ENCODE peak calls at places on chromosomes 12 and 14, in six cellular contexts. One of them, this sample, is unnamed. For H3K27me3, the result is how much of the 10 kb centered on the place peaks cover.

GRCh38 chr12:92065018-92065499 is 80.6 kb downstream of the BTG1 start:
- DNase-seq in HCT116: no peak
- DNase-seq in breast epithelium: no peak
- DNase-seq in H1: no peak
- DNase-seq in esophagus muscularis mucosa: no peak
- DNase-seq in spleen: no peak
- DNase-seq in this sample: peak

GRCh38 chr14:66043921-66044320 is 442.2 kb upstream of the CCDC196 start:
- DNase-seq in HCT116: no peak
- DNase-seq in breast epithelium: no peak
- DNase-seq in H1: no peak
- DNase-seq in esophagus muscularis mucosa: no peak
- DNase-seq in spleen: no peak
- DNase-seq in this sample: no peak

GRCh38 chr14:79986251-79986650 is 225.1 kb downstream of the DIO2 start:
- DNase-seq in HCT116: no peak
- DNase-seq in breast epithelium: no peak
- DNase-seq in H1: no peak
- DNase-seq in esophagus muscularis mucosa: no peak
- DNase-seq in spleen: no peak
- DNase-seq in this sample: no peak

GRCh38 chr14:20614038-20614840 is 23.1 kb upstream of the RNASE12 start:
- DNase-seq in HCT116: no peak
- DNase-seq in breast epithelium: no peak
- DNase-seq in H1: no peak
- DNase-seq in esophagus muscularis mucosa: no peak
- DNase-seq in spleen: no peak
- DNase-seq in this sample: no peak

GRCh38 chr12:90808568-90808967 is 146.4 kb downstream of the CCER1 start:
- DNase-seq in HCT116: no peak
- DNase-seq in breast epithelium: no peak
- DNase-seq in H1: no peak
- DNase-seq in esophagus muscularis mucosa: no peak
- DNase-seq in spleen: no peak
- DNase-seq in this sample: no peak

GRCh38 chr12:93484315-93484981 is 17.1 kb downstream of the MRPL42 start:
- DNase-seq in HCT116: no peak
- DNase-seq in breast epithelium: no peak
- DNase-seq in H1: no peak
- DNase-seq in esophagus muscularis mucosa: no peak
- DNase-seq in spleen: no peak
- DNase-seq in this sample: no peak

GRCh38 chr12:104494137-104494815 is 37.5 kb downstream of the CHST11 start:
- DNase-seq in HCT116: no peak
- DNase-seq in breast epithelium: no peak
- DNase-seq in H1: no peak
- DNase-seq in esophagus muscularis mucosa: no peak
- DNase-seq in spleen: no peak
- DNase-seq in this sample: no peak

GRCh38 chr12:50243507-50243906 is 39.8 kb downstream of the LIMA1 start:
- DNase-seq in HCT116: no peak
- DNase-seq in breast epithelium: no peak
- DNase-seq in H1: no peak
- DNase-seq in esophagus muscularis mucosa: no peak
- DNase-seq in spleen: no peak
- DNase-seq in this sample: no peak

GRCh38 chr12:75759842-75760260 is 248.4 kb upstream of the KRR1 start:
- DNase-seq in HCT116: peak
- DNase-seq in breast epithelium: no peak
- DNase-seq in H1: no peak
- DNase-seq in esophagus muscularis mucosa: no peak
- DNase-seq in spleen: no peak
- DNase-seq in this sample: no peak

GRCh38 chr12:129310346-129310745 is 457.1 kb downstream of the GLT1D1 start:
- DNase-seq in HCT116: no peak
- DNase-seq in breast epithelium: no peak
- DNase-seq in H1: no peak
- DNase-seq in esophagus muscularis mucosa: no peak
- DNase-seq in spleen: no peak
- DNase-seq in this sample: no peak

GRCh38 chr12:6374781-6375150 is 597 bp downstream of the SCNN1A start:
- DNase-seq in HCT116: no peak
- DNase-seq in breast epithelium: no peak
- DNase-seq in H1: no peak
- DNase-seq in esophagus muscularis mucosa: no peak
- DNase-seq in spleen: no peak
- DNase-seq in this sample: peak

GRCh38 chr12:6375269-6376078 is at the start of gene SCNN1A:
- DNase-seq in HCT116: no peak
- DNase-seq in breast epithelium: peak
- DNase-seq in H1: peak
- DNase-seq in esophagus muscularis mucosa: no peak
- DNase-seq in spleen: no peak
- DNase-seq in this sample: peak

GRCh38 chr12:6377667-6377994 is 2.3 kb upstream of the SCNN1A start:
- DNase-seq in HCT116: no peak
- DNase-seq in breast epithelium: no peak
- DNase-seq in H1: no peak
- DNase-seq in esophagus muscularis mucosa: no peak
- DNase-seq in spleen: peak
- DNase-seq in this sample: peak

GRCh38 chr12:6376965-6377666 is 1.8 kb upstream of the SCNN1A start:
- DNase-seq in HCT116: no peak
- DNase-seq in breast epithelium: no peak
- DNase-seq in H1: no peak
- DNase-seq in esophagus muscularis mucosa: no peak
- DNase-seq in spleen: no peak
- DNase-seq in this sample: peak

DNA sequence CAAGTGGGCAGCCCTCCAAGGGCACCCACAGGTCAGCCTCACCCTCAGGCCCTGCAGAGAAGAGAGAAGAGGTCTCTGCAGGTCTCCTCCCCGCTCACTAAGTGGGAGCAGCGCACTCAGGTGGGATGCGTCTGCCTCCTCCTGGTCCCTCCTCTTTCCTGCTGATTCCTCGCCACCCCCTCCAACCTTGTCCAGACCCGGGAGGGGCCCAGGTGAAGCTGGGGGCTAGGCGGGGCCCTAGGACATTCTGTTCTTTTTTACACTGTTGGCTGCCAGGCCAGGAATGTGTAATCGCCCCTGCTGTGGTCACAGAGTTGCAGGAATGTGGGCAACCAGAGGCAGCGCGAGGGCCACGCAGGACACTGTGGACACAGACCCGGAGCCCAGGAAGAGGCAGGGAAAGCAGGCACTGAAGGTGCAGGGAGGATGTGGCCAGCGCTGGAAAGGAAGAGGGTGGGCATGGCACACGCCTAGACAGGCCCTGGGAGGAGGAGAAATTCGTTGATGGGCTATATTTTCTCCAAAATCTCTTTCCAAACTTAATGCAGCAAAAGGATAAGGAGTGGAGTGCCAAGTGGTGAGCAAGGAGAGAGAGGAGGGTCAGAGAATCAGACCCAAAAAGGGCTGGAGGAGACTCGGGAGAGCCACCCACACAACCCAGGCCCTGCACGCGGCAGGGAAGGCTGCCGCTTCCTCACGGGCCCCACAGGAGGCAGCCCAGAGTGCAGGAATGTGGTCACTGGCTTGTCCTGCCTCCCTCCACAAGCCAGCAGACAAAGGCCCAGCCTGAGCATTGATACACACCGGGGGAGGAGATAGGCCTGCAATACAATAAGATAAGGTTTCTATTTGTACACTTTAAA is 947 bp upstream of the SCNN1A start:
- DNase-seq in HCT116: no peak
- DNase-seq in breast epithelium: peak
- DNase-seq in H1: peak
- DNase-seq in esophagus muscularis mucosa: no peak
- DNase-seq in spleen: peak
- DNase-seq in this sample: peak
- TF ChIP-seq POLR2AphosphoS5 in HCT116: peak
- TF ChIP-seq POLR2AphosphoS5 in breast epithelium: peak
- TF ChIP-seq POLR2AphosphoS5 in H1: no peak
- TF ChIP-seq POLR2AphosphoS5 in esophagus muscularis mucosa: peak
- TF ChIP-seq POLR2AphosphoS5 in spleen: no peak
- TF ChIP-seq POLR2AphosphoS5 in this sample: peak

GRCh38 chr12:53989227-53990113 is 4.5 kb downstream of the HOXC10 start:
- DNase-seq in HCT116: no peak
- DNase-seq in breast epithelium: no peak
- DNase-seq in H1: no peak
- DNase-seq in esophagus muscularis mucosa: no peak
- DNase-seq in spleen: no peak
- DNase-seq in this sample: no peak

GRCh38 chr12:53990311-53991076 is 5.5 kb downstream of the HOXC10 start:
- DNase-seq in HCT116: no peak
- DNase-seq in breast epithelium: no peak
- DNase-seq in H1: no peak
- DNase-seq in esophagus muscularis mucosa: no peak
- DNase-seq in spleen: no peak
- DNase-seq in this sample: no peak

GRCh38 chr12:53987748-53988147 is 2.8 kb downstream of the HOXC10 start:
- DNase-seq in HCT116: no peak
- DNase-seq in breast epithelium: no peak
- DNase-seq in H1: no peak
- DNase-seq in esophagus muscularis mucosa: no peak
- DNase-seq in spleen: no peak
- DNase-seq in this sample: no peak

GRCh38 chr12:53986686-53987180 is 1.8 kb downstream of the HOXC10 start:
- DNase-seq in HCT116: no peak
- DNase-seq in breast epithelium: no peak
- DNase-seq in H1: no peak
- DNase-seq in esophagus muscularis mucosa: no peak
- DNase-seq in spleen: no peak
- DNase-seq in this sample: no peak

DNA sequence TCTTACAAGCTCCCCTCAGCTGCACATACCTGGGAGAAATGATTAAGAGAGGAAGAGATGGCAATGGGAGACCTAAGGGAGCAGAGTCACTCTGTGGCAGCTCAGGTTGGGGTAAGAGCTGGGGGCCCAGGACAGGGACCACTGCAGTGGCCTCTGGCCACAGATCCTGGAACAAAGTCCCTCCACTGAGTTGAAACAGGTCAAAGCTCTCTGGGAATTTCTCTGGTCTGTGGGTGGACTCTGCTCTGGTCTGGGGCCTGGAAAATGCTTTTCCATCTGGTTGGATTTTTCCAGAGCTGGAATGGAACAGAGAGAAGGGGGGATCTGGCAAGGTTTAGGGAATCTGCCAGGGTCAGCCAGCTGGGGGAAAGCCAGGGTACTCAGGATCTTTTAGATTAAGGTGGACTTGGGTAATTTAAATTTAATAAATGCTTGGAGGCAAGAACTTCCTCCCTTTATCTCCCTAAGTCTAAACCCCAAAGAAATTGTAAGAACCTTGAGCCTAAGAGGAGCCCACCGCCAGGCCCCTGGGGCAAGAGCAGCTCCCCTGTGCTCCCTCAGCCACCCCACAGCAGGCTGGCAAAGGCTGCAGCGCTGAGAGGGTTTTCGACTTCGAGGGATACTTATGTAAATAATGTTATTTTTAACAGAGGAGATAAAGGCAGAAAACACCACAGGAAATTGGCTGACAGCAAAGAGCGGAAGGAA is 3.7 kb downstream of the HOXC10 start:
- DNase-seq in HCT116: no peak
- DNase-seq in breast epithelium: no peak
- DNase-seq in H1: no peak
- DNase-seq in esophagus muscularis mucosa: no peak
- DNase-seq in spleen: no peak
- DNase-seq in this sample: no peak
- H3K27me3 ChIP-seq in HCT116: under half
- H3K27me3 ChIP-seq in breast epithelium: under half
- H3K27me3 ChIP-seq in H1: half or more
- H3K27me3 ChIP-seq in esophagus muscularis mucosa: under half
- H3K27me3 ChIP-seq in spleen: half or more
- H3K27me3 ChIP-seq in this sample: half or more

GRCh38 chr14:82422186-82422585 is 888.5 kb upstream of the SEL1L start:
- DNase-seq in HCT116: no peak
- DNase-seq in breast epithelium: no peak
- DNase-seq in H1: no peak
- DNase-seq in esophagus muscularis mucosa: no peak
- DNase-seq in spleen: no peak
- DNase-seq in this sample: no peak

GRCh38 chr14:82414853-82415539 is 881.3 kb upstream of the SEL1L start:
- DNase-seq in HCT116: no peak
- DNase-seq in breast epithelium: no peak
- DNase-seq in H1: no peak
- DNase-seq in esophagus muscularis mucosa: no peak
- DNase-seq in spleen: no peak
- DNase-seq in this sample: no peak

GRCh38 chr14:82419933-82420332 is 886.3 kb upstream of the SEL1L start:
- DNase-seq in HCT116: no peak
- DNase-seq in breast epithelium: no peak
- DNase-seq in H1: no peak
- DNase-seq in esophagus muscularis mucosa: no peak
- DNase-seq in spleen: no peak
- DNase-seq in this sample: no peak

DNA sequence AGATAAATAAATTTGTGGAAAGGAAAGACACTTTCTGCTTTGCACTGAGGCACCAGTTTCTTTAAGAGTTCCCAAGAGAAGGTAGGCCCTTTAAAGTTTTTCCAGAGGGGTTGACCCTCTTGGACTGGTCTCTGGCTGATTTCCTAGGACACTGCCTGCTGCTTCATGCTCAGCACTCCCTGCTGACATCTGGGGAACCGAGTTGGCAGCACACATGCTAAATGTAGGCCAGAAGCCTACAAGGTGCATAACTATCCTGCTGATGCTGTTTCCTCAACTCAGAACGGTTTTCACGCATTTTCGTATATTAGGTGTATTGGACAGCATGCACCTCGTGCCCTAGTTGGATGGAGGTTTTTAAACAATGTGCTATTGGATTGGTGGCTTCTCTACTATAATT is 887.2 kb upstream of the SEL1L start:
- DNase-seq in HCT116: no peak
- DNase-seq in breast epithelium: no peak
- DNase-seq in H1: no peak
- DNase-seq in esophagus muscularis mucosa: no peak
- DNase-seq in spleen: no peak
- DNase-seq in this sample: no peak
- TF ChIP-seq POLR2AphosphoS5 in HCT116: no peak
- TF ChIP-seq POLR2AphosphoS5 in breast epithelium: no peak
- TF ChIP-seq POLR2AphosphoS5 in H1: no peak
- TF ChIP-seq POLR2AphosphoS5 in esophagus muscularis mucosa: no peak
- TF ChIP-seq POLR2AphosphoS5 in spleen: no peak
- TF ChIP-seq POLR2AphosphoS5 in this sample: no peak

GRCh38 chr12:48973084-48973483 is 1.5 kb upstream of the WNT10B start:
- DNase-seq in HCT116: no peak
- DNase-seq in breast epithelium: no peak
- DNase-seq in H1: no peak
- DNase-seq in esophagus muscularis mucosa: no peak
- DNase-seq in spleen: no peak
- DNase-seq in this sample: no peak

GRCh38 chr12:48973992-48974673 is 2.6 kb upstream of the WNT10B start:
- DNase-seq in HCT116: no peak
- DNase-seq in breast epithelium: no peak
- DNase-seq in H1: no peak
- DNase-seq in esophagus muscularis mucosa: no peak
- DNase-seq in spleen: no peak
- DNase-seq in this sample: no peak

GRCh38 chr12:48970702-48971334 is 717 bp downstream of the WNT10B start:
- DNase-seq in HCT116: no peak
- DNase-seq in breast epithelium: no peak
- DNase-seq in H1: no peak
- DNase-seq in esophagus muscularis mucosa: no peak
- DNase-seq in spleen: no peak
- DNase-seq in this sample: no peak

GRCh38 chr12:48972213-48973021 is 882 bp upstream of the WNT10B start:
- DNase-seq in HCT116: no peak
- DNase-seq in breast epithelium: no peak
- DNase-seq in H1: no peak
- DNase-seq in esophagus muscularis mucosa: no peak
- DNase-seq in spleen: no peak
- DNase-seq in this sample: no peak

GRCh38 chr12:48973531-48973930 is 2.0 kb upstream of the WNT10B start:
- DNase-seq in HCT116: no peak
- DNase-seq in breast epithelium: no peak
- DNase-seq in H1: no peak
- DNase-seq in esophagus muscularis mucosa: no peak
- DNase-seq in spleen: no peak
- DNase-seq in this sample: no peak
- H3K27me3 ChIP-seq in HCT116: under half
- H3K27me3 ChIP-seq in breast epithelium: under half
- H3K27me3 ChIP-seq in H1: half or more
- H3K27me3 ChIP-seq in esophagus muscularis mucosa: under half
- H3K27me3 ChIP-seq in spleen: half or more
- H3K27me3 ChIP-seq in this sample: half or more

This sample was measured in transverse colon.